ENCODE peak calls at places on chromosomes 13 and 19, in six cellular contexts. D is IMR-90, H is NCI-H1930, N is NCI-H1417, T is OCI-LY7, M is GM12865. A is an unnamed sample.

GRCh38 chr19:13978306-13978705 is 26.0 kb downstream of the DCAF15 start:
- DNase-seq in D (no peak), H (peak; percentile 62), N (no peak), T (peak; percentile 45), M (no peak), A (no peak)

GRCh38 chr13:97395437-97396136 is 38.4 kb upstream of the RAP2A start:
- DNase-seq in D (peak; percentile 66), H (no peak), N (no peak), T (no peak), M (no peak), A (no peak)

GRCh38 chr13:36345438-36346221 is 564 bp downstream of the SPART start:
- DNase-seq in D (peak; percentile 92), H (no peak), N (no peak), T (no peak), M (peak; percentile 58), A (no peak)

GRCh38 chr13:35630551-35631275 is 154.2 kb upstream of the MAB21L1 start:
- DNase-seq in D (peak; percentile 70), H (peak; percentile 20), N (peak; percentile 45), T (peak; percentile 54), M (peak; percentile 44), A (peak; percentile 58)

GRCh38 chr13:32229443-32229842 is 85.7 kb downstream of the ZAR1L start:
- DNase-seq in D (peak; percentile 28), H (no peak), N (no peak), T (no peak), M (no peak), A (no peak)

GRCh38 chr19:34034318-34034846 is 137.9 kb upstream of the LSM14A start:
- DNase-seq in D (no peak), H (no peak), N (no peak), T (no peak), M (no peak), A (no peak)

GRCh38 chr13:78958019-78958418 is 299.1 kb upstream of the OBI1 start:
- DNase-seq in D (no peak), H (no peak), N (no peak), T (no peak), M (no peak), A (no peak)

GRCh38 chr13:75263741-75264407 is 218.1 kb downstream of the TBC1D4 start:
- DNase-seq in D (peak; percentile 28), H (no peak), N (no peak), T (no peak), M (no peak), A (no peak)

GRCh38 chr19:13839938-13840750 is 36.8 kb upstream of the NANOS3 start:
- DNase-seq in D (peak; percentile 51), H (no peak), N (no peak), T (no peak), M (no peak), A (no peak)

GRCh38 chr13:102571075-102571474 is 25.7 kb upstream of the TPP2 start:
- DNase-seq in D (no peak), H (no peak), N (no peak), T (no peak), M (no peak), A (peak; percentile 34)

GRCh38 chr19:8129061-8129460 is 20.3 kb downstream of the FBN3 start:
- DNase-seq in D (no peak), H (no peak), N (no peak), T (no peak), M (no peak), A (no peak)

GRCh38 chr19:13055213-13056051 is 47.2 kb downstream of the LYL1 start:
- DNase-seq in D (peak; percentile 89), H (no peak), N (no peak), T (no peak), M (no peak), A (no peak)

GRCh38 chr19:54294539-54294938 is 13.6 kb upstream of the LILRB2 start:
- DNase-seq in D (no peak), H (no peak), N (no peak), T (no peak), M (no peak), A (no peak)

GRCh38 chr13:23025848-23026608 is 154.8 kb upstream of the SGCG start:
- DNase-seq in D (no peak), H (no peak), N (no peak), T (no peak), M (no peak), A (peak; percentile 2)

GRCh38 chr19:32067686-32068085 is 277.7 kb upstream of the ZNF507 start:
- DNase-seq in D (no peak), H (no peak), N (no peak), T (no peak), M (no peak), A (no peak)

GRCh38 chr19:57053401-57053800 is 66.4 kb upstream of the USP29 start:
- DNase-seq in D (no peak), H (no peak), N (no peak), T (no peak), M (no peak), A (no peak)

GRCh38 chr19:14670408-14670807 is 4.2 kb downstream of the ADGRE3 start:
- DNase-seq in D (no peak), H (no peak), N (no peak), T (no peak), M (no peak), A (no peak)

GRCh38 chr19:3979674-3980352 is 5.5 kb downstream of the EEF2 start:
- DNase-seq in D (no peak), H (no peak), N (no peak), T (no peak), M (no peak), A (peak; percentile 40)

GRCh38 chr19:47882890-47883289 is 3.2 kb downstream of the SULT2A1 start:
- DNase-seq in D (no peak), H (no peak), N (no peak), T (no peak), M (no peak), A (no peak)

GRCh38 chr13:40666058-40666904 is at the start of gene FOXO1:
- DNase-seq in D (peak; percentile 74), H (peak; percentile 63), N (peak; percentile 88), T (peak; percentile 93), M (peak; percentile 95), A (peak; percentile 86)

GRCh38 chr19:3178377-3178972 is at the start of gene S1PR4:
- DNase-seq in D (no peak), H (no peak), N (no peak), T (peak; percentile 83), M (peak; percentile 90), A (peak; percentile 86)

GRCh38 chr19:632228-633067 is 889 bp downstream of the POLRMT start:
- DNase-seq in D (peak; percentile 36), H (no peak), N (no peak), T (peak; percentile 63), M (peak; percentile 61), A (peak; percentile 71)

GRCh38 chr13:38539632-38540031 is 147.2 kb upstream of the FREM2 start:
- DNase-seq in D (no peak), H (no peak), N (no peak), T (no peak), M (no peak), A (no peak)

GRCh38 chr13:42275098-42275471 is 3.1 kb downstream of the AKAP11 start:
- DNase-seq in D (no peak), H (no peak), N (no peak), T (peak; percentile 80), M (peak; percentile 92), A (peak; percentile 90)

GRCh38 chr19:3690551-3691371 is 9.5 kb downstream of the PIP5K1C start:
- DNase-seq in D (no peak), H (no peak), N (no peak), T (no peak), M (peak; percentile 0), A (no peak)

GRCh38 chr19:5627395-5627904 is 4.6 kb downstream of the SAFB start:
- DNase-seq in D (peak; percentile 72), H (no peak), N (no peak), T (peak; percentile 81), M (peak; percentile 69), A (peak; percentile 74)

GRCh38 chr19:13441810-13442512 is 64.3 kb downstream of the CACNA1A start:
- DNase-seq in D (peak; percentile 51), H (no peak), N (no peak), T (peak; percentile 40), M (peak; percentile 42), A (peak; percentile 40)